ENCODE peak calls at places on chromosomes 1 and 21, in nine cellular contexts. One of them, this sample, is unnamed.

GRCh38 chr1:168335500-168335899 is 54.8 kb downstream of the TBX19 start:
- DNase-seq in cardiac muscle cell: no peak
- DNase-seq in neural crest cell: no peak
- DNase-seq in foreskin fibroblast: no peak
- DNase-seq in HFFc6: no peak
- DNase-seq in MM.1S: peak
- DNase-seq in IMR-90: no peak
- DNase-seq in tibial artery: no peak
- DNase-seq in epithelial cell of esophagus: no peak
- DNase-seq in this sample: no peak

GRCh38 chr1:40944841-40945430 is 34.6 kb upstream of the CTPS1 start:
- DNase-seq in cardiac muscle cell: no peak
- DNase-seq in neural crest cell: no peak
- DNase-seq in foreskin fibroblast: peak
- DNase-seq in HFFc6: peak
- DNase-seq in MM.1S: no peak
- DNase-seq in IMR-90: peak
- DNase-seq in tibial artery: no peak
- DNase-seq in epithelial cell of esophagus: no peak
- DNase-seq in this sample: no peak

GRCh38 chr1:205285391-205286101 is 36.0 kb downstream of the NUAK2 start:
- DNase-seq in cardiac muscle cell: no peak
- DNase-seq in neural crest cell: no peak
- DNase-seq in foreskin fibroblast: no peak
- DNase-seq in HFFc6: no peak
- DNase-seq in MM.1S: peak
- DNase-seq in IMR-90: no peak
- DNase-seq in tibial artery: no peak
- DNase-seq in epithelial cell of esophagus: no peak
- DNase-seq in this sample: no peak

GRCh38 chr1:217747156-217747769 is 116.1 kb downstream of the SPATA17 start:
- DNase-seq in cardiac muscle cell: peak
- DNase-seq in neural crest cell: no peak
- DNase-seq in foreskin fibroblast: peak
- DNase-seq in HFFc6: peak
- DNase-seq in MM.1S: peak
- DNase-seq in IMR-90: peak
- DNase-seq in tibial artery: no peak
- DNase-seq in epithelial cell of esophagus: peak
- DNase-seq in this sample: peak

GRCh38 chr21:34812510-34813265 is 143.9 kb downstream of the CLIC6 start:
- DNase-seq in cardiac muscle cell: no peak
- DNase-seq in neural crest cell: no peak
- DNase-seq in foreskin fibroblast: peak
- DNase-seq in HFFc6: peak
- DNase-seq in MM.1S: no peak
- DNase-seq in IMR-90: peak
- DNase-seq in tibial artery: no peak
- DNase-seq in epithelial cell of esophagus: peak
- DNase-seq in this sample: peak

GRCh38 chr1:156497078-156497742 is 3.4 kb downstream of the MEF2D start:
- DNase-seq in cardiac muscle cell: no peak
- DNase-seq in neural crest cell: no peak
- DNase-seq in foreskin fibroblast: peak
- DNase-seq in HFFc6: peak
- DNase-seq in MM.1S: no peak
- DNase-seq in IMR-90: no peak
- DNase-seq in tibial artery: no peak
- DNase-seq in epithelial cell of esophagus: no peak
- DNase-seq in this sample: no peak

GRCh38 chr1:212614398-212615091 is 6.0 kb downstream of the ATF3 start:
- DNase-seq in cardiac muscle cell: no peak
- DNase-seq in neural crest cell: no peak
- DNase-seq in foreskin fibroblast: no peak
- DNase-seq in HFFc6: no peak
- DNase-seq in MM.1S: peak
- DNase-seq in IMR-90: no peak
- DNase-seq in tibial artery: no peak
- DNase-seq in epithelial cell of esophagus: no peak
- DNase-seq in this sample: no peak

GRCh38 chr1:119647228-119647733 is 785 bp downstream of the ZNF697 start:
- DNase-seq in cardiac muscle cell: peak
- DNase-seq in neural crest cell: no peak
- DNase-seq in foreskin fibroblast: no peak
- DNase-seq in HFFc6: no peak
- DNase-seq in MM.1S: no peak
- DNase-seq in IMR-90: no peak
- DNase-seq in tibial artery: no peak
- DNase-seq in epithelial cell of esophagus: no peak
- DNase-seq in this sample: no peak

GRCh38 chr1:201828451-201828819 is 522 bp upstream of the IPO9 start:
- DNase-seq in cardiac muscle cell: no peak
- DNase-seq in neural crest cell: no peak
- DNase-seq in foreskin fibroblast: peak
- DNase-seq in HFFc6: no peak
- DNase-seq in MM.1S: no peak
- DNase-seq in IMR-90: peak
- DNase-seq in tibial artery: no peak
- DNase-seq in epithelial cell of esophagus: no peak
- DNase-seq in this sample: no peak

GRCh38 chr1:3249846-3250501 is 181.0 kb downstream of the PRDM16 start:
- DNase-seq in cardiac muscle cell: no peak
- DNase-seq in neural crest cell: peak
- DNase-seq in foreskin fibroblast: no peak
- DNase-seq in HFFc6: no peak
- DNase-seq in MM.1S: no peak
- DNase-seq in IMR-90: no peak
- DNase-seq in tibial artery: no peak
- DNase-seq in epithelial cell of esophagus: no peak
- DNase-seq in this sample: no peak

GRCh38 chr21:42694751-42695150 is 41.3 kb downstream of the PDE9A start:
- DNase-seq in cardiac muscle cell: no peak
- DNase-seq in neural crest cell: no peak
- DNase-seq in foreskin fibroblast: no peak
- DNase-seq in HFFc6: no peak
- DNase-seq in MM.1S: no peak
- DNase-seq in IMR-90: no peak
- DNase-seq in tibial artery: no peak
- DNase-seq in epithelial cell of esophagus: no peak
- DNase-seq in this sample: no peak

GRCh38 chr1:6113116-6113515 is 67.0 kb downstream of the CHD5 start:
- DNase-seq in cardiac muscle cell: no peak
- DNase-seq in neural crest cell: no peak
- DNase-seq in foreskin fibroblast: no peak
- DNase-seq in HFFc6: no peak
- DNase-seq in MM.1S: no peak
- DNase-seq in IMR-90: no peak
- DNase-seq in tibial artery: no peak
- DNase-seq in epithelial cell of esophagus: no peak
- DNase-seq in this sample: no peak

GRCh38 chr1:161770250-161770649 is 4.1 kb downstream of the ATF6 start:
- DNase-seq in cardiac muscle cell: no peak
- DNase-seq in neural crest cell: no peak
- DNase-seq in foreskin fibroblast: no peak
- DNase-seq in HFFc6: no peak
- DNase-seq in MM.1S: no peak
- DNase-seq in IMR-90: no peak
- DNase-seq in tibial artery: no peak
- DNase-seq in epithelial cell of esophagus: no peak
- DNase-seq in this sample: no peak

GRCh38 chr1:56404561-56405030 is 174.8 kb downstream of the PLPP3 start:
- DNase-seq in cardiac muscle cell: no peak
- DNase-seq in neural crest cell: no peak
- DNase-seq in foreskin fibroblast: peak
- DNase-seq in HFFc6: no peak
- DNase-seq in MM.1S: no peak
- DNase-seq in IMR-90: no peak
- DNase-seq in tibial artery: no peak
- DNase-seq in epithelial cell of esophagus: no peak
- DNase-seq in this sample: no peak

GRCh38 chr1:170221495-170221894 is 75.7 kb downstream of the NTMT2 start:
- DNase-seq in cardiac muscle cell: no peak
- DNase-seq in neural crest cell: no peak
- DNase-seq in foreskin fibroblast: no peak
- DNase-seq in HFFc6: no peak
- DNase-seq in MM.1S: no peak
- DNase-seq in IMR-90: no peak
- DNase-seq in tibial artery: no peak
- DNase-seq in epithelial cell of esophagus: no peak
- DNase-seq in this sample: no peak

GRCh38 chr1:226635456-226635941 is 86.9 kb downstream of the STUM start:
- DNase-seq in cardiac muscle cell: no peak
- DNase-seq in neural crest cell: no peak
- DNase-seq in foreskin fibroblast: no peak
- DNase-seq in HFFc6: no peak
- DNase-seq in MM.1S: peak
- DNase-seq in IMR-90: no peak
- DNase-seq in tibial artery: peak
- DNase-seq in epithelial cell of esophagus: peak
- DNase-seq in this sample: no peak

GRCh38 chr1:226638608-226639007 is 90.0 kb downstream of the STUM start:
- DNase-seq in cardiac muscle cell: no peak
- DNase-seq in neural crest cell: no peak
- DNase-seq in foreskin fibroblast: no peak
- DNase-seq in HFFc6: no peak
- DNase-seq in MM.1S: no peak
- DNase-seq in IMR-90: no peak
- DNase-seq in tibial artery: no peak
- DNase-seq in epithelial cell of esophagus: no peak
- DNase-seq in this sample: no peak

GRCh38 chr1:226636847-226637096 is 88.2 kb downstream of the STUM start:
- DNase-seq in cardiac muscle cell: no peak
- DNase-seq in neural crest cell: no peak
- DNase-seq in foreskin fibroblast: no peak
- DNase-seq in HFFc6: no peak
- DNase-seq in MM.1S: no peak
- DNase-seq in IMR-90: no peak
- DNase-seq in tibial artery: no peak
- DNase-seq in epithelial cell of esophagus: no peak
- DNase-seq in this sample: no peak

GRCh38 chr1:226638001-226638601 is 89.5 kb downstream of the STUM start:
- DNase-seq in cardiac muscle cell: no peak
- DNase-seq in neural crest cell: no peak
- DNase-seq in foreskin fibroblast: peak
- DNase-seq in HFFc6: no peak
- DNase-seq in MM.1S: no peak
- DNase-seq in IMR-90: no peak
- DNase-seq in tibial artery: peak
- DNase-seq in epithelial cell of esophagus: no peak
- DNase-seq in this sample: no peak

GRCh38 chr1:226637147-226637935 is 88.8 kb downstream of the STUM start:
- DNase-seq in cardiac muscle cell: no peak
- DNase-seq in neural crest cell: no peak
- DNase-seq in foreskin fibroblast: peak
- DNase-seq in HFFc6: no peak
- DNase-seq in MM.1S: no peak
- DNase-seq in IMR-90: no peak
- DNase-seq in tibial artery: peak
- DNase-seq in epithelial cell of esophagus: no peak
- DNase-seq in this sample: no peak
- TF ChIP-seq CTCF in cardiac muscle cell: peak
- TF ChIP-seq CTCF in neural crest cell: peak
- TF ChIP-seq CTCF in foreskin fibroblast: peak
- TF ChIP-seq CTCF in HFFc6: peak
- TF ChIP-seq CTCF in MM.1S: no peak
- TF ChIP-seq CTCF in IMR-90: peak
- TF ChIP-seq CTCF in tibial artery: peak
- TF ChIP-seq CTCF in epithelial cell of esophagus: peak
- TF ChIP-seq CTCF in this sample: peak

DNA sequence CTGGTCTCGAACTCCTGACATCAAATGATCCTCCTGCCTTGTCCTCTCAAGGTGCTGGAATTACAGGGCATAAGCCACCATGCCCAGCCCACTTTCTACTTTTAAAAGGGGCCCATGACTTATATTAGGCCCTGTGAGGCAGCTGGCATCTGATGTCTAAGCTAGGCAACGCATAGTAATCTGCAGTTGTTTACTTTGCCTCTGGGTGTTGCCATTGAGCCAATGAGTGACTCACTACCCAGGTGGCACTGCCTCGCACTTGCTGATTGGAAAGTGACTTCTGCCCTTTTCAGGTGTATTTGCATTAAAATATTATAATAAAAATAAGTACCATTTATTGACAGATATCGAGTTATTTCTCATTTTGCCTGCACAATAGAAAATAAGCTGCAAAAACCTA is 84.9 kb downstream of the KIF14 start:
- DNase-seq in cardiac muscle cell: no peak
- DNase-seq in neural crest cell: no peak
- DNase-seq in foreskin fibroblast: peak
- DNase-seq in HFFc6: peak
- DNase-seq in MM.1S: peak
- DNase-seq in IMR-90: no peak
- DNase-seq in tibial artery: no peak
- DNase-seq in epithelial cell of esophagus: peak
- DNase-seq in this sample: no peak
- TF ChIP-seq CTCF in cardiac muscle cell: no peak
- TF ChIP-seq CTCF in neural crest cell: peak
- TF ChIP-seq CTCF in foreskin fibroblast: no peak
- TF ChIP-seq CTCF in HFFc6: no peak
- TF ChIP-seq CTCF in MM.1S: peak
- TF ChIP-seq CTCF in IMR-90: no peak
- TF ChIP-seq CTCF in tibial artery: no peak
- TF ChIP-seq CTCF in epithelial cell of esophagus: peak
- TF ChIP-seq CTCF in this sample: peak

GRCh38 chr1:113505357-113505756 is 115.0 kb downstream of the MAGI3 start:
- DNase-seq in cardiac muscle cell: no peak
- DNase-seq in neural crest cell: no peak
- DNase-seq in foreskin fibroblast: no peak
- DNase-seq in HFFc6: no peak
- DNase-seq in MM.1S: no peak
- DNase-seq in IMR-90: no peak
- DNase-seq in tibial artery: no peak
- DNase-seq in epithelial cell of esophagus: no peak
- DNase-seq in this sample: no peak
- TF ChIP-seq CTCF in cardiac muscle cell: no peak
- TF ChIP-seq CTCF in neural crest cell: no peak
- TF ChIP-seq CTCF in foreskin fibroblast: no peak
- TF ChIP-seq CTCF in HFFc6: no peak
- TF ChIP-seq CTCF in MM.1S: no peak
- TF ChIP-seq CTCF in IMR-90: no peak
- TF ChIP-seq CTCF in tibial artery: no peak
- TF ChIP-seq CTCF in epithelial cell of esophagus: no peak
- TF ChIP-seq CTCF in this sample: no peak

GRCh38 chr1:163701783-163702182 is 380.0 kb downstream of the NUF2 start:
- DNase-seq in cardiac muscle cell: no peak
- DNase-seq in neural crest cell: no peak
- DNase-seq in foreskin fibroblast: no peak
- DNase-seq in HFFc6: no peak
- DNase-seq in MM.1S: no peak
- DNase-seq in IMR-90: no peak
- DNase-seq in tibial artery: no peak
- DNase-seq in epithelial cell of esophagus: no peak
- DNase-seq in this sample: no peak
- TF ChIP-seq CTCF in cardiac muscle cell: no peak
- TF ChIP-seq CTCF in neural crest cell: no peak
- TF ChIP-seq CTCF in foreskin fibroblast: no peak
- TF ChIP-seq CTCF in HFFc6: no peak
- TF ChIP-seq CTCF in MM.1S: no peak
- TF ChIP-seq CTCF in IMR-90: no peak
- TF ChIP-seq CTCF in tibial artery: no peak
- TF ChIP-seq CTCF in epithelial cell of esophagus: no peak
- TF ChIP-seq CTCF in this sample: no peak

GRCh38 chr1:53250325-53250724 is 12.0 kb upstream of the MAGOH start:
- DNase-seq in cardiac muscle cell: no peak
- DNase-seq in neural crest cell: no peak
- DNase-seq in foreskin fibroblast: no peak
- DNase-seq in HFFc6: no peak
- DNase-seq in MM.1S: no peak
- DNase-seq in IMR-90: no peak
- DNase-seq in tibial artery: no peak
- DNase-seq in epithelial cell of esophagus: no peak
- DNase-seq in this sample: no peak
- TF ChIP-seq CTCF in cardiac muscle cell: no peak
- TF ChIP-seq CTCF in neural crest cell: no peak
- TF ChIP-seq CTCF in foreskin fibroblast: no peak
- TF ChIP-seq CTCF in HFFc6: no peak
- TF ChIP-seq CTCF in MM.1S: no peak
- TF ChIP-seq CTCF in IMR-90: no peak
- TF ChIP-seq CTCF in tibial artery: no peak
- TF ChIP-seq CTCF in epithelial cell of esophagus: no peak
- TF ChIP-seq CTCF in this sample: no peak